ENCODE peak calls at places on chromosomes 3 and 15, in five cellular contexts. X is activated T-helper 1 cell treated with Interleukin-2 at 50 U/mL for 16 hours, S is activated gamma-delta T cell treated with Interleukin-2 at 50 U/mL for 16 hours, N is NCI-H1436, E is hippocampal formation. P is an unnamed sample.

GRCh38 chr3:145623349-145623748 is 537.6 kb downstream of the PLOD2 start:
- DNase-seq in X (no peak), S (no peak), N (no peak), E (no peak), P (peak)

GRCh38 chr15:75606711-75607684 is 18.5 kb downstream of the SNUPN start:
- DNase-seq in N (no peak), X (no peak), S (peak), E (no peak), P (no peak)

GRCh38 chr15:68348064-68348463 is 70.5 kb downstream of the FEM1B start:
- DNase-seq in E (no peak), X (no peak), N (no peak), S (no peak), P (no peak)

GRCh38 chr3:33099109-33099645 is 2.2 kb upstream of the GLB1 start:
- DNase-seq in N (no peak), S (no peak), X (no peak), E (no peak), P (no peak)

GRCh38 chr3:88809993-88810392 is 297.4 kb upstream of the EPHA3 start:
- DNase-seq in E (no peak), S (no peak), N (no peak), X (no peak), P (peak)

GRCh38 chr3:96991812-96992211 is 177.4 kb downstream of the EPHA6 start:
- DNase-seq in S (no peak), N (no peak), E (no peak), X (no peak), P (no peak)

GRCh38 chr3:129549006-129549800 is 6.2 kb downstream of the H1-8 start:
- DNase-seq in N (no peak), S (no peak), E (no peak), X (no peak), P (peak)

GRCh38 chr15:28103831-28104230 is 4.7 kb upstream of the OCA2 start:
- DNase-seq in N (no peak), E (no peak), X (no peak), S (no peak), P (no peak)

GRCh38 chr3:184807549-184807948 is 4.4 kb upstream of the VPS8 start:
- DNase-seq in S (no peak), E (no peak), N (no peak), X (no peak), P (no peak)